ENCODE peak calls at places on chromosomes 5 and 9, in nine cellular contexts. S, C, P, O, J, L, V, H and E are unnamed samples.
A peak's percentile ranks its signal among the peaks of the same experiment; 100 is the strongest.

GRCh38 chr9:35520404-35520790 is 30.5 kb downstream of the RUSC2 start:
- DNase-seq in V (no peak), J (no peak), H (no peak), S (no peak), C (no peak), P (no peak), O (no peak), L (peak; percentile 27), E (no peak)

GRCh38 chr9:113998529-113999255 is 79.4 kb downstream of the AMBP start:
- DNase-seq in P (no peak), V (no peak), O (peak; percentile 9), S (peak; percentile 25), L (no peak), H (no peak), J (no peak), C (no peak), E (no peak)

GRCh38 chr5:180555168-180555921 is 36.0 kb downstream of the SCGB3A1 start:
- DNase-seq in C (no peak), L (no peak), H (no peak), V (peak; percentile 94), J (no peak), O (no peak), P (no peak), S (no peak), E (no peak)

GRCh38 chr9:70539526-70539925 is 125.1 kb upstream of the KLF9 start:
- DNase-seq in H (no peak), V (no peak), L (no peak), C (no peak), S (no peak), P (no peak), J (no peak), O (no peak), E (no peak)

GRCh38 chr5:60382761-60383160 is 317.2 kb downstream of the DEPDC1B start:
- DNase-seq in S (peak; percentile 46), C (no peak), O (no peak), L (peak; percentile 16), H (peak; percentile 16), J (no peak), V (peak; percentile 72), P (no peak), E (no peak)

GRCh38 chr5:91114658-91115057 is 268.5 kb downstream of the ARRDC3 start:
- DNase-seq in C (no peak), V (no peak), P (no peak), J (no peak), H (no peak), O (peak; percentile 13), S (peak; percentile 49), L (peak; percentile 66), E (no peak)

GRCh38 chr9:131111186-131111853 is 14.1 kb upstream of the NUP214 start:
- DNase-seq in C (no peak), S (no peak), J (no peak), P (peak; percentile 14), H (no peak), L (no peak), V (no peak), O (no peak), E (no peak)

GRCh38 chr5:176578391-176578808 is 29.3 kb downstream of the CDHR2 start:
- DNase-seq in S (peak; percentile 40), O (peak; percentile 53), H (no peak), V (no peak), J (no peak), P (peak; percentile 77), L (peak; percentile 29), C (peak; percentile 29), E (peak; percentile 58)

GRCh38 chr5:78783434-78784130 is 135.0 kb upstream of the LHFPL2 start:
- DNase-seq in C (no peak), P (no peak), J (no peak), L (no peak), V (no peak), H (no peak), S (no peak), O (no peak), E (no peak)

GRCh38 chr5:122615832-122616231 is 159.0 kb upstream of the SNX2 start:
- DNase-seq in L (no peak), S (no peak), H (no peak), V (no peak), C (no peak), O (no peak), J (no peak), P (no peak), E (no peak)

GRCh38 chr9:107460153-107461023 is 29.2 kb downstream of the KLF4 start:
- DNase-seq in S (no peak), L (no peak), J (no peak), O (no peak), H (no peak), V (no peak), P (no peak), C (no peak), E (no peak)

GRCh38 chr5:140351609-140352334 is 5.4 kb upstream of the HBEGF start:
- DNase-seq in C (peak; percentile 71), V (peak; percentile 88), L (peak; percentile 73), P (no peak), O (peak; percentile 80), H (peak; percentile 13), S (peak; percentile 78), J (peak; percentile 76), E (peak; percentile 64)

GRCh38 chr9:129550199-129550839 is 70.6 kb downstream of the C9orf50 start:
- DNase-seq in H (no peak), L (peak; percentile 38), O (peak; percentile 83), C (no peak), P (peak; percentile 94), V (no peak), S (peak; percentile 90), J (no peak), E (no peak)

GRCh38 chr5:87541033-87541432 is 128.3 kb upstream of the CCNH start:
- DNase-seq in S (peak; percentile 67), H (no peak), C (no peak), O (peak; percentile 52), P (no peak), V (peak; percentile 84), L (peak; percentile 47), J (no peak), E (no peak)

GRCh38 chr9:98251554-98251953 is 3.9 kb downstream of the TBC1D2 start:
- DNase-seq in L (peak; percentile 83), P (no peak), O (no peak), J (no peak), C (no peak), H (no peak), S (peak; percentile 74), V (no peak), E (no peak)

GRCh38 chr9:123331303-123331702 is 24.7 kb upstream of the CRB2 start:
- DNase-seq in V (no peak), J (no peak), S (no peak), H (no peak), O (no peak), C (no peak), P (no peak), L (no peak), E (no peak)

GRCh38 chr5:79318935-79319614 is 83.1 kb downstream of the JMY start:
- DNase-seq in C (no peak), P (no peak), S (peak; percentile 75), L (peak; percentile 52), O (no peak), J (no peak), H (no peak), V (peak; percentile 48), E (no peak)

GRCh38 chr9:16458696-16459420 is 411.6 kb downstream of the BNC2 start:
- DNase-seq in S (peak; percentile 31), C (no peak), O (no peak), L (peak; percentile 78), H (no peak), P (no peak), J (no peak), V (no peak), E (no peak)

GRCh38 chr5:157026789-157027424 is 32.0 kb downstream of the HAVCR1 start:
- DNase-seq in J (no peak), L (no peak), O (no peak), P (no peak), V (peak; percentile 13), C (no peak), H (no peak), S (no peak), E (peak; percentile 13)

GRCh38 chr5:77230727-77231469 is 20.4 kb downstream of the PDE8B start:
- DNase-seq in L (no peak), V (peak; percentile 68), H (no peak), O (no peak), P (no peak), S (no peak), J (no peak), C (peak; percentile 12), E (no peak)

GRCh38 chr5:131379723-131380122 is 115.9 kb downstream of the CDC42SE2 start:
- DNase-seq in O (peak; percentile 27), V (peak; percentile 86), H (no peak), C (peak; percentile 91), P (no peak), L (peak; percentile 97), S (peak; percentile 91), J (peak; percentile 44), E (peak; percentile 80)

GRCh38 chr9:33988219-33988890 is 60.3 kb downstream of the UBAP2 start:
- DNase-seq in H (no peak), J (no peak), P (no peak), V (no peak), L (no peak), O (no peak), S (no peak), C (no peak), E (peak; percentile 3)

GRCh38 chr5:172444110-172444510 is 10.2 kb downstream of the SH3PXD2B start:
- DNase-seq in J (no peak), L (no peak), O (no peak), H (no peak), P (no peak), C (no peak), V (no peak), S (peak; percentile 82), E (no peak)

GRCh38 chr9:135087489-135087791 is at the start of gene OLFM1:
- DNase-seq in J (no peak), L (peak; percentile 64), S (peak; percentile 68), O (peak; percentile 62), P (peak; percentile 91), C (no peak), H (no peak), V (no peak), E (no peak)

GRCh38 chr5:66986009-66986408 is 210.6 kb downstream of the CD180 start:
- DNase-seq in V (no peak), L (no peak), P (no peak), O (no peak), C (no peak), H (no peak), J (no peak), S (no peak), E (no peak)

GRCh38 chr5:78841767-78842166 is 143.3 kb downstream of the ARSB start:
- DNase-seq in C (no peak), H (no peak), J (no peak), V (no peak), L (peak; percentile 55), P (no peak), O (no peak), S (peak; percentile 23), E (no peak)

GRCh38 chr9:111967621-111968020 is 71.0 kb downstream of the UGCG start:
- DNase-seq in S (no peak), H (no peak), O (no peak), J (no peak), P (no peak), V (no peak), C (no peak), L (no peak), E (no peak)

GRCh38 chr5:137220523-137220927 is 278.6 kb downstream of the SPOCK1 start:
- DNase-seq in V (peak; percentile 75), C (no peak), O (no peak), J (no peak), L (peak; percentile 62), S (peak; percentile 75), P (no peak), H (no peak), E (no peak)

GRCh38 chr9:137376386-137376785 is 46.6 kb downstream of the EXD3 start:
- DNase-seq in P (peak; percentile 30), S (no peak), J (no peak), O (no peak), C (no peak), H (no peak), L (no peak), V (no peak), E (no peak)

GRCh38 chr5:150001660-150002493 is 1.3 kb downstream of the HMGXB3 start:
- DNase-seq in H (peak; percentile 10), P (no peak), C (peak; percentile 63), V (peak; percentile 91), J (peak; percentile 29), L (peak; percentile 78), S (peak; percentile 87), O (peak; percentile 25), E (peak; percentile 73)

GRCh38 chr5:103260951-103261350 is 2.4 kb downstream of the MACIR start:
- DNase-seq in C (no peak), J (no peak), O (no peak), S (no peak), P (no peak), L (no peak), V (peak; percentile 43), H (no peak), E (no peak)